ENCODE peak calls at places on chromosomes 4 and X, in six cellular contexts. H is heart right ventricle, D is IMR-90, Z is fibroblast of lung, T is fibroblast of mammary gland, B is cardiac fibroblast. P is an unnamed sample.

GRCh38 chr4:94892051-94892450 is 134.3 kb downstream of the BMPR1B start:
- DNase-seq in T (no peak), B (peak), D (no peak), H (no peak), Z (no peak), P (no peak)

GRCh38 chr4:160319221-160319867 is 1216.5 kb downstream of the RAPGEF2 start:
- DNase-seq in B (no peak), H (no peak), D (no peak), Z (no peak), T (no peak), P (no peak)

GRCh38 chr4:56958111-56958517 is 19.3 kb downstream of the NOA1 start:
- DNase-seq in B (peak), T (peak), Z (peak), D (peak), H (peak), P (peak)

GRCh38 chr4:38489924-38490639 is 173.9 kb upstream of the KLF3 start:
- DNase-seq in H (no peak), T (no peak), Z (peak), D (peak), B (peak), P (peak)

GRCh38 chrX:22109442-22109841 is 77.3 kb downstream of the PHEX start:
- DNase-seq in H (no peak), Z (peak), B (peak), D (peak), T (peak), P (no peak)

GRCh38 chr4:130753926-130754325 is 1658.0 kb downstream of the C4orf33 start:
- DNase-seq in B (no peak), Z (no peak), T (no peak), H (no peak), D (no peak), P (no peak)

GRCh38 chr4:121034010-121034409 is 38.3 kb downstream of the NDNF start:
- DNase-seq in B (peak), D (no peak), T (peak), H (no peak), Z (peak), P (peak)

GRCh38 chr4:791866-792630 is 33.9 kb downstream of the CPLX1 start:
- DNase-seq in H (no peak), Z (no peak), B (no peak), T (no peak), D (no peak), P (peak)

GRCh38 chr4:185738851-185739250 is 73.1 kb downstream of the SORBS2 start:
- DNase-seq in Z (no peak), T (no peak), B (peak), H (no peak), D (no peak), P (no peak)

GRCh38 chr4:8700576-8700975 is 108.0 kb downstream of the CPZ start:
- DNase-seq in Z (no peak), B (no peak), T (no peak), D (no peak), H (no peak), P (no peak)

GRCh38 chr4:79851625-79852304 is 221.3 kb downstream of the ANTXR2 start:
- DNase-seq in B (peak), H (no peak), Z (peak), D (peak), T (peak), P (peak)

GRCh38 chr4:42865572-42866189 is 26.8 kb upstream of the GRXCR1 start:
- DNase-seq in Z (peak), T (peak), H (no peak), B (peak), D (peak), P (peak)

GRCh38 chr4:183858011-183858615 is 47.0 kb upstream of the STOX2 start:
- DNase-seq in Z (no peak), T (no peak), H (no peak), B (no peak), D (no peak), P (no peak)

GRCh38 chr4:60579335-60579734 is 620.8 kb upstream of the ADGRL3 start:
- DNase-seq in H (no peak), Z (no peak), B (peak), D (peak), T (no peak), P (no peak)

GRCh38 chrX:9538544-9539045 is 73.7 kb downstream of the TBL1X start:
- DNase-seq in H (no peak), T (no peak), B (no peak), D (no peak), Z (no peak), P (no peak)

GRCh38 chr4:168850016-168850415 is 160.0 kb downstream of the CBR4 start:
- DNase-seq in Z (no peak), H (no peak), T (no peak), B (no peak), D (no peak), P (no peak)

GRCh38 chr4:177380730-177381287 is 61.4 kb downstream of the AGA start:
- DNase-seq in B (peak), T (peak), H (no peak), Z (no peak), D (no peak), P (no peak)

GRCh38 chr4:89737888-89738287 is 99.1 kb downstream of the SNCA start:
- DNase-seq in Z (peak), B (no peak), T (peak), D (no peak), H (no peak), P (peak)

GRCh38 chrX:118519411-118520205 is 24.0 kb downstream of the DOCK11 start:
- DNase-seq in H (no peak), B (peak), Z (peak), T (peak), D (peak), P (peak)

GRCh38 chr4:3196670-3197359 is 52.1 kb upstream of the MSANTD1 start:
- DNase-seq in T (no peak), D (no peak), Z (no peak), H (no peak), B (no peak), P (no peak)

GRCh38 chrX:8868906-8869305 is 67.7 kb upstream of the FAM9A start:
- DNase-seq in H (no peak), B (peak), Z (peak), D (peak), T (peak), P (peak)

GRCh38 chr4:8874896-8875680 is 3.4 kb upstream of the HMX1 start:
- DNase-seq in D (no peak), H (no peak), T (no peak), Z (no peak), B (no peak), P (no peak)

GRCh38 chr4:55010550-55010949 is 114.8 kb downstream of the KDR start:
- DNase-seq in B (no peak), T (no peak), D (no peak), H (no peak), Z (no peak), P (no peak)

GRCh38 chrX:102154900-102155805 is 624 bp downstream of the BEX5 start:
- DNase-seq in H (no peak), B (no peak), D (no peak), Z (no peak), T (no peak), P (no peak)

GRCh38 chr4:43048570-43048969 is 156.1 kb downstream of the GRXCR1 start:
- DNase-seq in H (no peak), D (no peak), B (no peak), T (no peak), Z (no peak), P (no peak)

GRCh38 chr4:54607067-54607466 is 50.7 kb upstream of the KIT start:
- DNase-seq in D (no peak), Z (no peak), B (no peak), H (no peak), T (no peak), P (no peak)

DNA sequence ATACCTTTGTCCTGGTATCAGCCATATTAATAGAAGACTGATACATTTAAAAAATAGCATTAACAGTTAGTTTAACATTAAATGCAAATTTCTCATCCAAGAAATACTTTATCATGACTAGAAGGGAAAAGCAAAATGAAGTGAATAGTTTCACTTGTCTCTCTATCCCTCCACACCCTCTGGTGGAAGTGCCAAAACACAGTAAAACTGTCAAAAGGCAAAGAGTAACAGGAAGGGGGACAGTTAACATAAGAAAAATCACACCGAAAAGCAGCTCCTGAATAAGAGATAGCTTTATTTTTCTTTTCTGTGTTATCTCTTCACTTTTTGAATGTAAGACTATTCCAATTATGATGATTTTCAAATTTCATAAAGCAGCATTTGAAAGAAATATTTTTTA is 187.2 kb downstream of the FBXW7 start:
- DNase-seq in B (peak), H (no peak), T (peak), D (no peak), Z (no peak), P (peak)
- TF ChIP-seq CTCF in B (peak), H (no peak), T (peak), D (no peak), Z (peak), P (peak)

GRCh38 chr4:173537628-173538147 is 7.7 kb upstream of the HAND2 start:
- DNase-seq in H (no peak), T (no peak), B (no peak), D (no peak), Z (no peak), P (peak)

GRCh38 chr4:173538903-173539445 is 8.9 kb upstream of the HAND2 start:
- DNase-seq in D (no peak), T (peak), B (peak), H (no peak), Z (no peak), P (peak)

GRCh38 chr4:173536808-173537429 is 6.9 kb upstream of the HAND2 start:
- DNase-seq in H (no peak), Z (no peak), T (no peak), B (no peak), D (no peak), P (peak)

GRCh38 chr4:173539986-173540385 is 10.0 kb upstream of the HAND2 start:
- DNase-seq in B (no peak), H (no peak), D (no peak), Z (no peak), T (no peak), P (no peak)

GRCh38 chr4:173538148-173538902 is 8.3 kb upstream of the HAND2 start:
- DNase-seq in B (no peak), D (no peak), T (peak), Z (no peak), H (peak), P (peak)
- H3K4me3 ChIP-seq in B (peak), D (no peak), T (peak), Z (no peak), H (peak), P (peak)

GRCh38 chrX:48972214-48973164 is 845 bp upstream of the KCND1 start:
- DNase-seq in T (peak), H (no peak), B (peak), D (peak), Z (peak), P (peak)
- TF ChIP-seq CTCF in T (peak), H (peak), B (peak), D (peak), Z (peak), P (peak)

GRCh38 chr4:135372131-135372530 is 1170.5 kb upstream of the PABPC4L start:
- DNase-seq in T (no peak), Z (no peak), B (no peak), D (no peak), H (no peak), P (no peak)
- H3K4me3 ChIP-seq in T (no peak), Z (no peak), B (no peak), D (no peak), H (no peak), P (no peak)

GRCh38 chrX:153643431-153644351 is 3.3 kb upstream of the DUSP9 start:
- DNase-seq in H (no peak), Z (no peak), D (no peak), T (no peak), B (peak), P (no peak)
- TF ChIP-seq CTCF in H (no peak), Z (no peak), D (peak), T (no peak), B (no peak), P (no peak)

GRCh38 chr4:102778720-102779119 is 18.0 kb upstream of the MANBA start:
- DNase-seq in H (no peak), D (no peak), T (no peak), Z (no peak), B (no peak), P (no peak)

GRCh38 chr4:102780476-102781144 is 19.8 kb upstream of the MANBA start:
- DNase-seq in D (peak), B (no peak), Z (peak), H (no peak), T (peak), P (peak)

GRCh38 chr4:102783006-102783405 is 22.2 kb upstream of the MANBA start:
- DNase-seq in H (no peak), B (no peak), T (peak), D (peak), Z (peak), P (peak)

GRCh38 chr4:102779204-102779603 is 18.4 kb upstream of the MANBA start:
- DNase-seq in T (no peak), Z (no peak), H (no peak), D (no peak), B (no peak), P (no peak)

GRCh38 chr4:102781570-102781969 is 20.8 kb upstream of the MANBA start:
- DNase-seq in T (no peak), H (no peak), D (no peak), Z (no peak), B (no peak), P (no peak)
- H3K4me3 ChIP-seq in T (no peak), H (no peak), D (no peak), Z (no peak), B (no peak), P (no peak)

GRCh38 chrX:37904833-37905232 is 57.5 kb upstream of the DYNLT3 start:
- DNase-seq in Z (no peak), B (no peak), D (no peak), H (no peak), T (peak), P (no peak)

GRCh38 chrX:37910186-37910585 is 62.8 kb upstream of the DYNLT3 start:
- DNase-seq in B (no peak), D (no peak), Z (no peak), H (no peak), T (no peak), P (no peak)

GRCh38 chrX:37906357-37906756 is 59.0 kb upstream of the DYNLT3 start:
- DNase-seq in Z (no peak), B (no peak), T (no peak), D (no peak), H (no peak), P (no peak)

GRCh38 chrX:37905436-37906147 is 58.2 kb upstream of the DYNLT3 start:
- DNase-seq in D (peak), Z (peak), B (no peak), H (peak), T (peak), P (peak)
- TF ChIP-seq CTCF in D (peak), Z (peak), B (peak), H (no peak), T (no peak), P (peak)